ENCODE peak calls at places on chromosomes 2 and 18, in nine cellular contexts. F is Calu3; A is left kidney; S is body of pancreas; R is midbrain; Q is posterior vena cava; W is tibial artery; X is activated CD4-positive, alpha-beta T cell treated with anti-CD3 and anti-CD28 coated beads, Interleukin-2, amount 50 U/mL, for 4 hours; L is iPS-NIHi11. C is an unnamed sample.

GRCh38 chr2:135743860-135744259 is 2.2 kb downstream of the UBXN4 start:
- DNase-seq in F (no peak), A (no peak), S (no peak), R (no peak), Q (no peak), W (no peak), X (no peak), L (no peak), C (no peak)

GRCh38 chr2:70088508-70089219 is 1.4 kb downstream of the PCBP1 start:
- DNase-seq in F (no peak), A (no peak), S (no peak), R (no peak), Q (no peak), W (no peak), X (no peak), L (no peak), C (peak)

GRCh38 chr2:75277111-75277510 is 77.8 kb upstream of the TACR1 start:
- DNase-seq in F (no peak), A (no peak), S (no peak), R (no peak), Q (no peak), W (no peak), X (no peak), L (no peak), C (no peak)

GRCh38 chr2:159091381-159091780 is 122.9 kb downstream of the TANC1 start:
- DNase-seq in F (no peak), A (no peak), S (no peak), R (no peak), Q (no peak), W (no peak), X (no peak), L (no peak), C (no peak)

GRCh38 chr2:85430780-85431601 is 12.5 kb downstream of the SH2D6 start:
- DNase-seq in F (no peak), A (peak), S (no peak), R (peak), Q (no peak), W (no peak), X (no peak), L (peak), C (peak)

GRCh38 chr2:96537734-96538486 is 1.4 kb downstream of the ARID5A start:
- DNase-seq in F (no peak), A (peak), S (no peak), R (no peak), Q (peak), W (no peak), X (peak), L (no peak), C (no peak)

GRCh38 chr2:46848446-46848845 is 67.2 kb downstream of the MCFD2 start:
- DNase-seq in F (no peak), A (peak), S (peak), R (no peak), Q (peak), W (peak), X (no peak), L (no peak), C (peak)

GRCh38 chr2:71500426-71501079 is 47.2 kb downstream of the DYSF start:
- DNase-seq in F (no peak), A (no peak), S (no peak), R (no peak), Q (peak), W (no peak), X (no peak), L (no peak), C (no peak)

GRCh38 chr2:43041167-43041566 is 185.2 kb downstream of the ZFP36L2 start:
- DNase-seq in F (no peak), A (no peak), S (no peak), R (no peak), Q (peak), W (no peak), X (no peak), L (no peak), C (no peak)

GRCh38 chr2:207239222-207239674 is 73.5 kb upstream of the KLF7 start:
- DNase-seq in F (no peak), A (peak), S (peak), R (no peak), Q (peak), W (peak), X (peak), L (no peak), C (no peak)

GRCh38 chr2:159000072-159000471 is 31.6 kb downstream of the TANC1 start:
- DNase-seq in F (no peak), A (no peak), S (no peak), R (no peak), Q (no peak), W (no peak), X (no peak), L (no peak), C (no peak)

GRCh38 chr2:191318037-191318728 is 73.0 kb downstream of the MYO1B start:
- DNase-seq in F (no peak), A (peak), S (peak), R (no peak), Q (no peak), W (no peak), X (no peak), L (no peak), C (no peak)

GRCh38 chr2:208356846-208357574 is 49.6 kb upstream of the PTH2R start:
- DNase-seq in F (no peak), A (no peak), S (no peak), R (no peak), Q (no peak), W (no peak), X (no peak), L (no peak), C (no peak)

GRCh38 chr2:84963692-84964405 is 7.1 kb upstream of the KCMF1 start:
- DNase-seq in F (no peak), A (no peak), S (peak), R (no peak), Q (no peak), W (no peak), X (no peak), L (no peak), C (no peak)

GRCh38 chr18:60623331-60623730 is 250.8 kb upstream of the MC4R start:
- DNase-seq in F (no peak), A (no peak), S (no peak), R (no peak), Q (no peak), W (no peak), X (no peak), L (no peak), C (no peak)

GRCh38 chr2:234873103-234873827 is 78.6 kb upstream of the SH3BP4 start:
- DNase-seq in F (no peak), A (no peak), S (no peak), R (no peak), Q (no peak), W (no peak), X (no peak), L (no peak), C (no peak)

GRCh38 chr2:39127973-39128372 is 7.1 kb upstream of the SOS1 start:
- DNase-seq in F (no peak), A (no peak), S (no peak), R (no peak), Q (no peak), W (no peak), X (peak), L (no peak), C (no peak)

GRCh38 chr2:101473911-101474751 is 781 bp downstream of the RFX8 start:
- DNase-seq in F (peak), A (peak), S (peak), R (peak), Q (peak), W (peak), X (peak), L (peak), C (peak)

GRCh38 chr18:63987743-63988142 is 17.9 kb downstream of the SERPINB8 start:
- DNase-seq in F (no peak), A (no peak), S (no peak), R (no peak), Q (no peak), W (no peak), X (no peak), L (no peak), C (no peak)

GRCh38 chr2:196353717-196354116 is 182.3 kb upstream of the STK17B start:
- DNase-seq in F (no peak), A (no peak), S (no peak), R (no peak), Q (no peak), W (no peak), X (no peak), L (no peak), C (no peak)

GRCh38 chr2:110670826-110671225 is 7.0 kb downstream of the BUB1 start:
- DNase-seq in F (no peak), A (no peak), S (no peak), R (no peak), Q (no peak), W (no peak), X (no peak), L (no peak), C (no peak)

GRCh38 chr2:210541280-210541902 is 15.0 kb upstream of the CPS1 start:
- DNase-seq in F (no peak), A (peak), S (peak), R (no peak), Q (no peak), W (no peak), X (no peak), L (no peak), C (no peak)

GRCh38 chr2:58664523-58665155 is 423.5 kb upstream of the FANCL start:
- DNase-seq in F (no peak), A (peak), S (no peak), R (no peak), Q (no peak), W (no peak), X (no peak), L (no peak), C (no peak)

GRCh38 chr2:98216611-98217010 is 129.6 kb downstream of the VWA3B start:
- DNase-seq in F (no peak), A (no peak), S (no peak), R (no peak), Q (no peak), W (no peak), X (no peak), L (no peak), C (peak)

GRCh38 chr2:151033454-151034248 is 228.0 kb downstream of the RBM43 start:
- DNase-seq in F (no peak), A (no peak), S (no peak), R (no peak), Q (no peak), W (no peak), X (no peak), L (no peak), C (no peak)

GRCh38 chr18:48952287-48953095 is 1.7 kb upstream of the SMAD7 start:
- DNase-seq in F (peak), A (peak), S (peak), R (peak), Q (peak), W (peak), X (peak), L (peak), C (peak)

GRCh38 chr2:171430516-171431410 is 3.0 kb downstream of the METTL8 start:
- DNase-seq in F (no peak), A (peak), S (no peak), R (no peak), Q (no peak), W (no peak), X (no peak), L (no peak), C (no peak)

GRCh38 chr2:217142649-217143266 is 282.9 kb upstream of the TNP1 start:
- DNase-seq in F (peak), A (no peak), S (peak), R (no peak), Q (no peak), W (no peak), X (no peak), L (peak), C (peak)

GRCh38 chr2:97656905-97657587 is 6.8 kb downstream of the ACTR1B start:
- DNase-seq in F (no peak), A (no peak), S (no peak), R (no peak), Q (no peak), W (no peak), X (no peak), L (no peak), C (no peak)

GRCh38 chr18:2087877-2088673 is 483.2 kb downstream of the METTL4 start:
- DNase-seq in F (no peak), A (no peak), S (peak), R (no peak), Q (no peak), W (peak), X (no peak), L (no peak), C (no peak)

GRCh38 chr18:28108801-28109200 is 68.1 kb downstream of the CDH2 start:
- DNase-seq in F (no peak), A (peak), S (no peak), R (no peak), Q (no peak), W (no peak), X (no peak), L (no peak), C (peak)

GRCh38 chr2:234823877-234824376 is 127.9 kb upstream of the SH3BP4 start:
- DNase-seq in F (peak), A (peak), S (peak), R (no peak), Q (no peak), W (peak), X (no peak), L (peak), C (peak)

GRCh38 chr2:239590995-239591915 is 190.4 kb upstream of the HDAC4 start:
- DNase-seq in F (no peak), A (no peak), S (peak), R (no peak), Q (peak), W (no peak), X (no peak), L (no peak), C (no peak)

GRCh38 chr2:19228720-19229119 is 129.7 kb downstream of the OSR1 start:
- DNase-seq in F (no peak), A (peak), S (no peak), R (no peak), Q (no peak), W (no peak), X (no peak), L (peak), C (no peak)

GRCh38 chr2:159922563-159922962 is 124.6 kb upstream of the CD302 start:
- DNase-seq in F (no peak), A (no peak), S (no peak), R (no peak), Q (no peak), W (no peak), X (no peak), L (no peak), C (peak)

GRCh38 chr2:50097118-50097517 is 934.8 kb downstream of the NRXN1 start:
- DNase-seq in F (no peak), A (no peak), S (no peak), R (no peak), Q (no peak), W (no peak), X (no peak), L (no peak), C (no peak)

GRCh38 chr18:11752116-11752911 is 63.2 kb downstream of the GNAL start:
- DNase-seq in F (no peak), A (peak), S (no peak), R (no peak), Q (no peak), W (no peak), X (no peak), L (peak), C (peak)